ENCODE peak calls at places on chromosome 17, in seven cellular contexts. P is lung; S is osteocyte; V is lower leg skin; D is mammary epithelial cell; A is CD4-positive, alpha-beta T cell; U is GM23338. I is an unnamed sample.

GRCh38 chr17:55729484-55729883 is 6.8 kb upstream of the TMEM100 start:
- DNase-seq in S (no peak), V (no peak), P (no peak), U (no peak), D (no peak), A (no peak), I (no peak)

GRCh38 chr17:15920758-15921239 is 24.1 kb upstream of the ADORA2B start:
- DNase-seq in V (peak; percentile 81), U (peak; percentile 17), D (peak; percentile 98), A (no peak), P (no peak), S (no peak), I (no peak)

GRCh38 chr17:17703608-17703919 is 22.3 kb downstream of the RAI1 start:
- DNase-seq in A (no peak), D (no peak), U (no peak), V (no peak), S (no peak), P (no peak), I (no peak)

GRCh38 chr17:9200699-9201359 is 179.5 kb downstream of the NTN1 start:
- DNase-seq in V (no peak), D (no peak), A (no peak), S (no peak), P (no peak), U (no peak), I (no peak)

GRCh38 chr17:50141750-50142119 is 8.7 kb downstream of the PPP1R9B start:
- DNase-seq in P (no peak), A (no peak), U (no peak), D (no peak), V (no peak), S (no peak), I (no peak)

GRCh38 chr17:39634384-39634871 is 2.5 kb upstream of the STARD3 start:
- DNase-seq in S (no peak), P (no peak), V (no peak), A (no peak), D (peak; percentile 32), U (peak; percentile 85), I (no peak)

GRCh38 chr17:49777577-49777976 is 10.9 kb upstream of the KAT7 start:
- DNase-seq in U (peak; percentile 14), P (no peak), V (no peak), A (no peak), S (no peak), D (no peak), I (no peak)

GRCh38 chr17:33509331-33509730 is 216.2 kb upstream of the ASIC2 start:
- DNase-seq in S (no peak), D (no peak), A (no peak), V (no peak), P (no peak), U (no peak), I (no peak)

GRCh38 chr17:66955821-66956220 is 8.7 kb upstream of the CACNG4 start:
- DNase-seq in A (no peak), V (no peak), S (no peak), P (no peak), U (no peak), D (no peak), I (no peak)

GRCh38 chr17:72122668-72123495 is 2.1 kb downstream of the SOX9 start:
- DNase-seq in S (no peak), P (no peak), A (no peak), V (peak; percentile 87), D (peak; percentile 51), U (peak; percentile 64), I (no peak)

GRCh38 chr17:1162116-1162855 is 17.5 kb downstream of the ABR start:
- DNase-seq in U (no peak), A (no peak), P (no peak), V (no peak), S (no peak), D (no peak), I (no peak)

GRCh38 chr17:66673668-66674276 is 161.1 kb upstream of the CACNG5 start:
- DNase-seq in D (peak; percentile 69), U (peak; percentile 84), A (peak; percentile 41), V (peak; percentile 81), S (no peak), P (peak; percentile 49), I (no peak)

GRCh38 chr17:4587803-4588202 is 3.5 kb downstream of the SMTNL2 start:
- DNase-seq in U (no peak), S (no peak), D (no peak), A (no peak), P (no peak), V (no peak), I (no peak)

GRCh38 chr17:38425744-38426143 is 2.5 kb upstream of the ARHGAP23 start:
- DNase-seq in S (no peak), V (no peak), A (no peak), U (no peak), D (no peak), P (no peak), I (no peak)

GRCh38 chr17:5587431-5588032 is 3.2 kb upstream of the NLRP1 start:
- DNase-seq in V (no peak), P (peak; percentile 44), S (peak; percentile 71), A (no peak), D (peak; percentile 62), U (peak; percentile 86), I (no peak)

GRCh38 chr17:30312218-30312617 is 20.5 kb upstream of the BLMH start:
- DNase-seq in A (no peak), D (no peak), U (no peak), V (no peak), P (no peak), S (no peak), I (no peak)

GRCh38 chr17:62687997-62688396 is 60.5 kb downstream of the MRC2 start:
- DNase-seq in P (no peak), S (no peak), A (no peak), U (no peak), D (no peak), V (no peak), I (no peak)

GRCh38 chr17:67515490-67516088 is 138.5 kb downstream of the PITPNC1 start:
- DNase-seq in A (no peak), U (no peak), P (no peak), D (no peak), S (no peak), V (peak; percentile 68), I (no peak)

GRCh38 chr17:17041018-17041521 is 1.2 kb upstream of the MPRIP start:
- DNase-seq in U (no peak), V (peak; percentile 84), S (no peak), D (peak; percentile 40), A (no peak), P (no peak), I (no peak)

GRCh38 chr17:49359990-49360795 is 1.9 kb downstream of the ZNF652 start:
- DNase-seq in U (no peak), A (no peak), D (no peak), V (peak; percentile 72), S (no peak), P (no peak), I (no peak)

GRCh38 chr17:19268611-19269010 is 31.4 kb downstream of the EPN2 start:
- DNase-seq in V (no peak), A (no peak), D (no peak), P (no peak), U (no peak), S (no peak), I (no peak)

GRCh38 chr17:9232155-9232475 is 210.8 kb downstream of the NTN1 start:
- DNase-seq in V (no peak), S (no peak), D (no peak), U (no peak), P (no peak), A (no peak), I (no peak)

GRCh38 chr17:7974638-7975131 is 27.7 kb upstream of the GUCY2D start:
- DNase-seq in D (no peak), P (no peak), S (no peak), U (no peak), V (no peak), A (no peak), I (no peak)
- TF ChIP-seq CTCF in D (no peak), P (no peak), S (no peak), U (no peak), V (no peak), A (no peak), I (no peak)

DNA sequence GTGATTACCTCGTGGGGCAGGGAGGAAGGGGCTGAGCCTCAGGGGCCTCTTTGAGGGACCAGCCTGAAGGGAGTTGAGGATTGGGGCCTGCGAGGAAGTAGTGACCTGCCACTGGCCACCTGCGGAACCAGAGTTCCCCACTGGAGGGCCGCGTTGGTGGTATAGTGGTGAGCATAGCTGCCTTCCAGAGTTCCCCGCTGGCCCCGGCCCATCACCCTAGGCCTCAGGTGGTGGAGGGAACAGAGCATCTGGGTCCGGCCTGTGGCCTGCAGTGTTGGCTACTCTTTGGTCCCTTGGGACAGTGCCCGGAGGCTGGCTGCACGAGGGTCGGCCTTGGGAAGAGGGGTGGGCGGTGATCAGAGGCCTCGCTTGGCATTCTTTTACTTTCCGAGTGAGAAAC is 20.5 kb downstream of the MGAT5B start:
- DNase-seq in A (no peak), D (no peak), S (no peak), V (no peak), P (no peak), U (peak; percentile 85), I (no peak)
- TF ChIP-seq CTCF in A (no peak), D (no peak), S (no peak), V (no peak), P (no peak), U (peak; percentile 45), I (no peak)

DNA sequence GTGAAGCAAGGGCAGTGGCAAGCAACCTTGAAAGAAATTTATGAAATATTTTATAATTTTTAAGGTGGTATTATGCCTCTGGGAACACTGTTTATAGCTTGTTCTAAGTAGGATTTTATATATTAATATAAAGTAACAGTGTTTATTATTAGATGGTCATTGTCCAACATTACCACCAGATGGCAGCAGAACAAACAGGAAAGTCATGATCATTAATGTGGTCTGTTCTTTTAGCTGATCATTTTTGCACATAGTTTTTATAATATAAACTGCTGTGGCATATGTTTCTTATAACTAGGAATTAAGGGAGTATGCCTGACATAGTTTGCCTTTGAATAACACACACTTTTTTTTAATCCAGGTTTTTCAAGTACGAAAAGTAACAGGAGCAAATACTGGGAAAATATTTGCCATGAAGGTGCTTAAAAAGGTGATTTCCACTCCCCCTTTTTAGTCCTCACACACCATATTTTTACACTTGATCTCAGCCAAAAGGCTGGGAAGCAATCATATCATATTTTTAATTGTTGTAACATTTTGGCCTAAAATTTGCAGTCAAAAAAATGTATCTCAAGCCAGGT is 21.4 kb downstream of the RPS6KB1 start:
- DNase-seq in P (no peak), U (peak; percentile 61), A (no peak), V (no peak), S (no peak), D (peak; percentile 24), I (no peak)
- TF ChIP-seq CTCF in P (peak; percentile 9), U (peak; percentile 77), A (peak; percentile 76), V (no peak), S (peak; percentile 74), D (peak; percentile 60), I (no peak)

DNA sequence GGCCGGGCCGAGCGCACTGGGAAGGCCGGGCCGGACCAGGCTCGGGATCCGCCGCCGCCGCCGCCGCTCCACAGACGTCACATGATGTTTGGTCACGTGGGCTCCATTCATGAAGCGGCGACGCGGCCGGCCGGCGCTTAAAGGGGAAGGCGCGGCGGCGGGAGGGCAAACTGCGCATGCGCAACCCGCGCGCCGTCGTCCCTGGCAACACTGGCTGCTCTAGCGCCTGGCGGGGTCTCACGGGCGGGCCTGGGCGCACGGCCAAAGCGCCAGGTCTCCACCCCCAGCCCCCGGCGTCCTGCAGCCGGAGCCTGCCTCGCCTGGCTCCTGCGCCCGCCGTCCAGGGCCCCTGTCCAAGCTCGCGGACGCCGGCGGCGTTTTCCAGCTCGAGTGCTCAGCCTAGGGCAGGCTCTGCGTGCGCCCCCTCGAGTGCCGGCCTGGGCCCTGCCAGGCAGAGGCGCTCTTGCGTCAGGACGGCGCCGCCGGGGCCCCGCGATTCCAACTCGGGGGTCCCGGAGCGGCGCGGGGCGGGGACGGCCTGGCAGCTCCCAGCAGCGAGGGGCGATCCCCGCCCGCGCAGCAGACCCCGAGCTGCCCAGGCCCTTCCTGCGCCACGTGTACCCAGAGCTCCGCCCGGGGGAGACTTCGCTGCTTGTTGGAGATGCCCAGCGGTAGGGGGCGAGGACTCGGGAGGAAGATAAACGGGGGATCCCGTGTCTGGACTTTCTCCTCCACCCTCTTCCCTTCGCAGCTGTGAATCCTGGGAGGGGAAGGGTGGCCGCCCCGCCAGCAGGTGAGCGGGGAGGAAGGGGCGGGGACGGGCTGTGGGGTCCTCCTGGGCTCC is at the start of gene MAFG:
- DNase-seq in S (peak; percentile 99), A (peak; percentile 88), V (peak; percentile 98), P (peak; percentile 90), D (peak; percentile 87), U (peak; percentile 97), I (peak; percentile 87)
- TF ChIP-seq CTCF in S (peak; percentile 57), A (no peak), V (no peak), P (no peak), D (peak; percentile 27), U (peak; percentile 38), I (no peak)

I was measured in omental fat pad.